ENCODE peak calls at places on chromosome 1, in seven cellular contexts. E is IMR-90, M is neuronal stem cell, F is H9, X is H1, T is mesenchymal stem cell, Q is trophoblast cell. S is an unnamed sample.

GRCh38 chr1:248737457-248737856 is 18.1 kb downstream of the LYPD8 start:
- DNase-seq in F (no peak), E (no peak), M (no peak), T (no peak), X (no peak), Q (no peak), S (no peak)

GRCh38 chr1:25642710-25643109 is 26.1 kb downstream of the MAN1C1 start:
- DNase-seq in T (no peak), X (no peak), F (no peak), E (peak; percentile 70), Q (no peak), M (no peak), S (no peak)

GRCh38 chr1:215669806-215670485 is 102.8 kb downstream of the KCTD3 start:
- DNase-seq in X (no peak), M (no peak), F (peak; percentile 43), E (peak; percentile 54), Q (no peak), T (no peak), S (peak; percentile 77)

GRCh38 chr1:88698140-88698539 is 14.1 kb downstream of the PKN2 start:
- DNase-seq in Q (no peak), F (no peak), T (peak; percentile 67), X (no peak), M (no peak), E (peak; percentile 23), S (peak; percentile 16)

GRCh38 chr1:46735708-46736324 is 16.9 kb upstream of the EFCAB14 start:
- DNase-seq in Q (peak; percentile 64), M (peak; percentile 75), T (peak; percentile 68), X (no peak), E (peak; percentile 60), F (peak; percentile 60), S (peak; percentile 86)

GRCh38 chr1:10631811-10632481 is 157.2 kb downstream of the PEX14 start:
- DNase-seq in Q (no peak), F (no peak), E (no peak), T (no peak), M (peak; percentile 44), X (no peak), S (peak; percentile 67)

GRCh38 chr1:160205974-160206369 is 788 bp downstream of the PEA15 start:
- DNase-seq in F (no peak), T (peak; percentile 74), X (no peak), Q (peak; percentile 68), M (no peak), E (peak; percentile 64), S (no peak)

GRCh38 chr1:41689596-41689995 is 205.1 kb upstream of the EDN2 start:
- DNase-seq in M (no peak), E (no peak), F (no peak), T (no peak), Q (no peak), X (no peak), S (no peak)

GRCh38 chr1:103576065-103576464 is 4.7 kb downstream of the AMY2B start:
- DNase-seq in M (no peak), Q (no peak), F (no peak), X (no peak), E (peak; percentile 0), T (no peak), S (no peak)

DNA sequence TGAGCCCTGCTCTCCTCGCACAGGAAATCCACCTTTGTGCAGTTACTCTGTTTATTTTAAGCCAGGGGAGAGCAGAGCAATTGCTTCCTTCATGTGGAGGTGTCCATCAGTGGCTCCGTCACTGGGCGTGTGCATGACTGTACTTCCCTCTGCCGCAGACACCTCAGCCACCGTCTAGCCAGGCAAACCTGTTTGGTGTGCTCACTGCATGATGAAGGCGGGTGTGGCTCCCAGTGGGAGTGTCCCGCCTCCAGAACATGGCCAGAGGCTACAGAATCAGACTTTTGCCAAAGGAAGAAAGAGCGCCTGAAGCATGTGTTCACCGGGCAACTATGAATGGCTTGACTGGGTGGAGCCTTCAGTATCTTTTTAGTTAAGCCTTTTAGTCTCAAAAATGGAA is 26.1 kb upstream of the LAMC2 start:
- DNase-seq in T (no peak), Q (peak; percentile 100), M (no peak), X (peak; percentile 2), E (no peak), F (no peak), S (peak; percentile 18)
- H3K27ac ChIP-seq in T (no peak overlapping the region), Q (peak overlapping the region; percentile 54), M (no peak overlapping the region), X (no peak overlapping the region), E (no peak overlapping the region), F (no peak overlapping the region), S (no peak overlapping the region)

DNA sequence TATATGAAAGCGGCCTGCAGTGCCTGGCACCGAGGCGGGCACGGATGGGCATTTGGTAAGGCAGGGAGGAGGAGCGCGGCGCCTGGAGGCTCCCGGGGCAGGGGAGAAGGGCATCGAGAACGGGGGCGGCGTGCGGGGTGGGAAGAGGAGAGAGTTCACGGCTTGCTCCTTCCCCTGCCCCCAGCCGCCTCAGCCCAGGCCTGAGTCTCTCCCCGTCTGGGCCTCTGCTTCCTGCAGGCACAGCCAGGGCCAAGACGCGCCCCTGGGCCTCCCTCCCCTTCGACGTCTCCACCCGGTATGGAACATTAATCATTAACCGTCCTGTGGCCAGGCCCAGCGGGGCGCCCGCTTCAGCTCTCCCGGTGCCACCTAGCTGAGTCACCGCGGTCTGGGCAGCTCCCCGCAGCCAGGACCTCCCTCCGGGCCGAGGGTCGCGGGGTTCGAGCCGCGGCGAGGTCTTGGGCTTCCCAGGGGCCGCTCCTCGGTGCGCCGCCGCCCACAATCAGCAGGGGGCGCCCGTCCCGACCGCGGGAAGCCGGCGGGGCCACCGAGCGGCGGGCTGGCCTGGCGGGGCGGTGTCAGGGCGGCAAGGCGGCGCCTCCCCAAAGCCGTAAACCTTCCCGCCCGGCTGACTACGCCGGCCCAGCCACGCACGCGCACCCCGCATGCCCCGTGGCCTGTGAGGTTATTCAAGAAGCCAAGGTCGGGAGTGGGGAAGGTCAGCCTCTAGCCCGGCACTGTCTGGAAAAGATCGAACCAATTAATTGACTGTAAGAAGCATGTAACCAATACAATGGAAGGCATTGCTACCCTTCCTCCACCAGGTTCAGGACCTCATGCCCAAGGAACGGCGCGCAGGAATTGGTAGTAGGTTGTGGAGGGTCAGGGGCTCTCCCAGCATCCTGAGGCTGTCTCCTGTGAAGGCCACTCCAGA is 23.4 kb upstream of the RD3 start:
- DNase-seq in T (peak; percentile 61), E (peak; percentile 38), F (peak; percentile 75), Q (peak; percentile 77), M (peak; percentile 69), X (no peak), S (peak; percentile 83)
- H2AK5ac ChIP-seq in T (peak overlapping the region; percentile 26), E (peak overlapping the region; percentile 49), F (no peak overlapping the region), Q (peak overlapping the region; percentile 20), M (no peak overlapping the region), X (no peak overlapping the region), S (no peak overlapping the region)

DNA sequence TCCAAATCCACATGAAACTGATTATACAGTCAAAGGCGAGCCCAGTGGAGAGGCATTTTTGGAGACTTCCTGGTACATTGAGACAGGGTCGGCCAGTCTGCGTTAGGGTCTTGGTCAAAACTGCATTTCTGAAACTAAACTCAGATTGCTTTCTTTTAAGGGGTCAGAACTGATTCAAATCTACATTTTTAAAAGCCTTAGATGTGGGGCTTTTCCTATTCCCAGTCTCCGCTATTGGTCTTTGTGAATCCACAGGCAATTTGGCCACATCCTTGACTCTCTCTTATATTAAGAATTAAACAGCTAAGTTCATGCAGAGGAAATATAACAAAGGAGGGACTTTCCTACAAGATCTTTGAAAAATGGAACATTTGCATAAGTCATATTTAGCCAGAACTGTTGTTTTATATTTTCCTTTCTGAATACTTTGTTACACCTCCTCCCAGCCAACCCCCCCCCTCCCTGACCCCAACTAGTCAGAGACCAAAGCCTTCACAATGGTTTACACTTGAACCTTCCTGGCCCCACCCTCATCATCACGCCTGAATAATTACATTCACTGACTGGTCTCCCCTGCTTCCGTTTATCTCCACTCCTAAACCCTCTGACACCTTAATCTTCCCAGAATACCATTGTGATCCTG is 30.9 kb downstream of the SELL start:
- DNase-seq in E (no peak), F (no peak), Q (no peak), X (no peak), T (no peak), M (no peak), S (no peak)
- H3K27ac ChIP-seq in E (no peak overlapping the region), F (no peak overlapping the region), Q (no peak overlapping the region), X (no peak overlapping the region), T (no peak overlapping the region), M (no peak overlapping the region), S (no peak overlapping the region)

GRCh38 chr1:224799083-224799482 is 130.4 kb upstream of the DNAH14 start:
- DNase-seq in E (no peak), X (no peak), Q (no peak), T (no peak), F (no peak), M (no peak), S (no peak)
- H2AK5ac ChIP-seq in E (no peak overlapping the region), X (no peak overlapping the region), Q (no peak overlapping the region), T (no peak overlapping the region), F (no peak overlapping the region), M (no peak overlapping the region), S (no peak overlapping the region)

DNA sequence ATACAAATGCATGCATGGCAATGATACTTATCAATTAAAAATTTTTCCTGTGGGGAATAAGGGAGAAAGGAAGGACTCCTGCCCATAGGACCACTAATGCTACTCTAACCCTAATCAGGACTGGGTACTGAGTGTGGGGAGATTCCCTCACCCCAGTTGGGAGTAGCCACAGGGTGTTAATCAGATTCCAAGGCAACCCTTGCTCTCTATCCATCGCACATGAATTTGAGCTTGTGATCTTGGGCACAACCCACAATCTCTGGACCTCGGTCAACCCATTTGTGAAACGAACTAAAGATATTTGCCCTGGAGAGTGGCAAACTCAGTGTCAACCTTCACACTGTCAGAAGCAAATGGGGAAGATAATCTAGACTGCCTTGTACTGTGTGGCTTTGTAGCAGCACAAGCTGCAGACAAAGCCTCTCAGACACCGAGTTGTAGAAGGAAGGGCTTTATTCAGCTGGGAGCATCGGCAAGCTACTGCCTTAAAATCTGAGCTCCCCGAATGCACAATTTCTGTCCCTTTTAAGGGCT is 69.5 kb downstream of the SERINC2 start:
- DNase-seq in E (no peak), X (no peak), M (no peak), T (no peak), Q (no peak), F (no peak), S (no peak)
- H3K27ac ChIP-seq in E (peak overlapping the region; percentile 8), X (no peak overlapping the region), M (no peak overlapping the region), T (no peak overlapping the region), Q (no peak overlapping the region), F (no peak overlapping the region), S (no peak overlapping the region)

GRCh38 chr1:66055092-66055491 is 262.4 kb downstream of the PDE4B start:
- DNase-seq in T (no peak), Q (no peak), E (no peak), M (no peak), F (no peak), X (no peak), S (no peak)
- H2AK5ac ChIP-seq in T (no peak overlapping the region), Q (no peak overlapping the region), E (no peak overlapping the region), M (no peak overlapping the region), F (no peak overlapping the region), X (no peak overlapping the region), S (no peak overlapping the region)

GRCh38 chr1:242828199-242828598 is 303.7 kb upstream of the PLD5 start:
- DNase-seq in M (no peak), X (no peak), E (no peak), T (no peak), Q (no peak), F (no peak), S (no peak)
- H3K27ac ChIP-seq in M (no peak overlapping the region), X (no peak overlapping the region), E (no peak overlapping the region), T (no peak overlapping the region), Q (no peak overlapping the region), F (no peak overlapping the region), S (no peak overlapping the region)

GRCh38 chr1:214615871-214616270 is 12.9 kb downstream of the CENPF start:
- DNase-seq in F (no peak), X (no peak), E (peak; percentile 77), Q (no peak), T (no peak), M (no peak), S (no peak)
- H2AK5ac ChIP-seq in F (no peak overlapping the region), X (no peak overlapping the region), E (no peak overlapping the region), Q (no peak overlapping the region), T (no peak overlapping the region), M (no peak overlapping the region), S (no peak overlapping the region)

GRCh38 chr1:19644422-19644760 is 280 bp downstream of the NBL1 start:
- DNase-seq in E (no peak), Q (peak; percentile 18), T (no peak), X (no peak), F (no peak), M (no peak), S (no peak)
- H3K27ac ChIP-seq in E (peak overlapping the region; percentile 71), Q (no peak overlapping the region), T (no peak overlapping the region), X (no peak overlapping the region), F (no peak overlapping the region), M (no peak overlapping the region), S (no peak overlapping the region)

S was measured in mesendoderm.